ENCODE peak calls at places on chromosomes 2 and 18, in six cellular contexts. One of them, this sample, is unnamed.

GRCh38 chr2:36919041-36919837 is 47.1 kb downstream of the STRN start:
- DNase-seq in KBM-7: no peak
- DNase-seq in neural crest cell: no peak
- DNase-seq in ACHN: no peak
- DNase-seq in stimulated activated CD8-positive, alpha-beta memory T cell treated with anti-CD3 and anti-CD28 coated beads, Interleukin-7, amount 100 ng/mL, for 1 hour: no peak
- DNase-seq in hypothalamus: no peak
- DNase-seq in this sample: peak; percentile 8

GRCh38 chr18:8458546-8459215 is 150.6 kb upstream of the RAB12 start:
- DNase-seq in hypothalamus: no peak
- DNase-seq in neural crest cell: no peak
- DNase-seq in stimulated activated CD8-positive, alpha-beta memory T cell treated with anti-CD3 and anti-CD28 coated beads, Interleukin-7, amount 100 ng/mL, for 1 hour: no peak
- DNase-seq in ACHN: no peak
- DNase-seq in KBM-7: no peak
- DNase-seq in this sample: no peak

GRCh38 chr2:180730976-180731375 is 249.4 kb upstream of the UBE2E3 start:
- DNase-seq in ACHN: no peak
- DNase-seq in neural crest cell: no peak
- DNase-seq in KBM-7: no peak
- DNase-seq in hypothalamus: no peak
- DNase-seq in stimulated activated CD8-positive, alpha-beta memory T cell treated with anti-CD3 and anti-CD28 coated beads, Interleukin-7, amount 100 ng/mL, for 1 hour: no peak
- DNase-seq in this sample: no peak

GRCh38 chr2:152352616-152353015 is 17.6 kb downstream of the FMNL2 start:
- DNase-seq in hypothalamus: no peak
- DNase-seq in KBM-7: no peak
- DNase-seq in stimulated activated CD8-positive, alpha-beta memory T cell treated with anti-CD3 and anti-CD28 coated beads, Interleukin-7, amount 100 ng/mL, for 1 hour: no peak
- DNase-seq in ACHN: no peak
- DNase-seq in neural crest cell: no peak
- DNase-seq in this sample: no peak

GRCh38 chr2:30979822-30980245 is 158.4 kb downstream of the GALNT14 start:
- DNase-seq in stimulated activated CD8-positive, alpha-beta memory T cell treated with anti-CD3 and anti-CD28 coated beads, Interleukin-7, amount 100 ng/mL, for 1 hour: no peak
- DNase-seq in KBM-7: no peak
- DNase-seq in neural crest cell: no peak
- DNase-seq in ACHN: peak; percentile 97
- DNase-seq in hypothalamus: no peak
- DNase-seq in this sample: peak; percentile 71

GRCh38 chr18:63949068-63949737 is at the start of gene HMSD:
- DNase-seq in ACHN: peak; percentile 53
- DNase-seq in KBM-7: no peak
- DNase-seq in stimulated activated CD8-positive, alpha-beta memory T cell treated with anti-CD3 and anti-CD28 coated beads, Interleukin-7, amount 100 ng/mL, for 1 hour: no peak
- DNase-seq in neural crest cell: peak; percentile 64
- DNase-seq in hypothalamus: peak; percentile 56
- DNase-seq in this sample: peak; percentile 72

GRCh38 chr2:134283701-134284100 is 29.8 kb downstream of the MGAT5 start:
- DNase-seq in KBM-7: peak; percentile 29
- DNase-seq in neural crest cell: no peak
- DNase-seq in stimulated activated CD8-positive, alpha-beta memory T cell treated with anti-CD3 and anti-CD28 coated beads, Interleukin-7, amount 100 ng/mL, for 1 hour: no peak
- DNase-seq in ACHN: no peak
- DNase-seq in hypothalamus: no peak
- DNase-seq in this sample: no peak

GRCh38 chr18:48866028-48866733 is 84.6 kb downstream of the SMAD7 start:
- DNase-seq in hypothalamus: peak; percentile 79
- DNase-seq in KBM-7: no peak
- DNase-seq in ACHN: no peak
- DNase-seq in neural crest cell: no peak
- DNase-seq in stimulated activated CD8-positive, alpha-beta memory T cell treated with anti-CD3 and anti-CD28 coated beads, Interleukin-7, amount 100 ng/mL, for 1 hour: no peak
- DNase-seq in this sample: peak; percentile 63

GRCh38 chr2:241935314-241935713 is 65.8 kb downstream of the RTP5 start:
- DNase-seq in neural crest cell: no peak
- DNase-seq in ACHN: no peak
- DNase-seq in hypothalamus: no peak
- DNase-seq in stimulated activated CD8-positive, alpha-beta memory T cell treated with anti-CD3 and anti-CD28 coated beads, Interleukin-7, amount 100 ng/mL, for 1 hour: no peak
- DNase-seq in KBM-7: no peak
- DNase-seq in this sample: no peak

GRCh38 chr2:98569197-98569793 is 39.0 kb downstream of the COA5 start:
- DNase-seq in hypothalamus: no peak
- DNase-seq in KBM-7: peak; percentile 47
- DNase-seq in ACHN: peak; percentile 37
- DNase-seq in stimulated activated CD8-positive, alpha-beta memory T cell treated with anti-CD3 and anti-CD28 coated beads, Interleukin-7, amount 100 ng/mL, for 1 hour: peak; percentile 34
- DNase-seq in neural crest cell: peak; percentile 60
- DNase-seq in this sample: peak; percentile 50

GRCh38 chr2:15159751-15160177 is 401.4 kb downstream of the NBAS start:
- DNase-seq in neural crest cell: peak; percentile 28
- DNase-seq in hypothalamus: no peak
- DNase-seq in ACHN: peak; percentile 49
- DNase-seq in KBM-7: peak; percentile 75
- DNase-seq in stimulated activated CD8-positive, alpha-beta memory T cell treated with anti-CD3 and anti-CD28 coated beads, Interleukin-7, amount 100 ng/mL, for 1 hour: no peak
- DNase-seq in this sample: peak; percentile 44

GRCh38 chr18:66107546-66107945 is 356.7 kb downstream of the CDH7 start:
- DNase-seq in neural crest cell: no peak
- DNase-seq in ACHN: no peak
- DNase-seq in hypothalamus: no peak
- DNase-seq in KBM-7: no peak
- DNase-seq in stimulated activated CD8-positive, alpha-beta memory T cell treated with anti-CD3 and anti-CD28 coated beads, Interleukin-7, amount 100 ng/mL, for 1 hour: no peak
- DNase-seq in this sample: no peak

GRCh38 chr2:60882971-60883753 is 1.8 kb downstream of the REL start:
- DNase-seq in ACHN: peak; percentile 38
- DNase-seq in neural crest cell: no peak
- DNase-seq in KBM-7: peak; percentile 67
- DNase-seq in stimulated activated CD8-positive, alpha-beta memory T cell treated with anti-CD3 and anti-CD28 coated beads, Interleukin-7, amount 100 ng/mL, for 1 hour: no peak
- DNase-seq in hypothalamus: no peak
- DNase-seq in this sample: peak; percentile 11

GRCh38 chr2:240877460-240878340 is 9.1 kb downstream of the AGXT start:
- DNase-seq in hypothalamus: no peak
- DNase-seq in neural crest cell: no peak
- DNase-seq in stimulated activated CD8-positive, alpha-beta memory T cell treated with anti-CD3 and anti-CD28 coated beads, Interleukin-7, amount 100 ng/mL, for 1 hour: no peak
- DNase-seq in ACHN: no peak
- DNase-seq in KBM-7: no peak
- DNase-seq in this sample: no peak

GRCh38 chr2:46540496-46541342 is 61.4 kb downstream of the TMEM247 start:
- DNase-seq in neural crest cell: no peak
- DNase-seq in stimulated activated CD8-positive, alpha-beta memory T cell treated with anti-CD3 and anti-CD28 coated beads, Interleukin-7, amount 100 ng/mL, for 1 hour: no peak
- DNase-seq in hypothalamus: peak; percentile 32
- DNase-seq in KBM-7: no peak
- DNase-seq in ACHN: peak; percentile 62
- DNase-seq in this sample: peak; percentile 30

GRCh38 chr2:119282139-119282965 is 58.7 kb downstream of the STEAP3 start:
- DNase-seq in stimulated activated CD8-positive, alpha-beta memory T cell treated with anti-CD3 and anti-CD28 coated beads, Interleukin-7, amount 100 ng/mL, for 1 hour: no peak
- DNase-seq in hypothalamus: no peak
- DNase-seq in ACHN: no peak
- DNase-seq in KBM-7: peak; percentile 11
- DNase-seq in neural crest cell: no peak
- DNase-seq in this sample: no peak

GRCh38 chr2:86291328-86291662 is 46.1 kb downstream of the REEP1 start:
- DNase-seq in KBM-7: no peak
- DNase-seq in ACHN: no peak
- DNase-seq in stimulated activated CD8-positive, alpha-beta memory T cell treated with anti-CD3 and anti-CD28 coated beads, Interleukin-7, amount 100 ng/mL, for 1 hour: no peak
- DNase-seq in neural crest cell: no peak
- DNase-seq in hypothalamus: no peak
- DNase-seq in this sample: no peak

GRCh38 chr2:163752252-163752651 is 16.4 kb upstream of the FIGN start:
- DNase-seq in ACHN: no peak
- DNase-seq in stimulated activated CD8-positive, alpha-beta memory T cell treated with anti-CD3 and anti-CD28 coated beads, Interleukin-7, amount 100 ng/mL, for 1 hour: no peak
- DNase-seq in hypothalamus: no peak
- DNase-seq in KBM-7: no peak
- DNase-seq in neural crest cell: no peak
- DNase-seq in this sample: no peak

This sample was measured in hepatocyte.